ENCODE peak calls at places on chromosomes 4 and X, in five cellular contexts. I is GM04504, J is Right ventricle myocardium superior, L is fibroblast of the aortic adventitia, C is iPS DF 6.9. Z is an unnamed sample.

GRCh38 chrX:9562851-9563250 is 98.0 kb downstream of the TBL1X start:
- DNase-seq in I (peak; percentile 47), J (peak; percentile 45), L (peak; percentile 74), C (no peak), Z (no peak)

GRCh38 chr4:142112451-142112850 is 476.1 kb downstream of the IL15 start:
- DNase-seq in I (no peak), J (no peak), L (no peak), C (no peak), Z (no peak)

GRCh38 chr4:41331224-41331623 is 74.5 kb downstream of the UCHL1 start:
- DNase-seq in I (no peak), J (no peak), L (peak; percentile 8), C (no peak), Z (no peak)

GRCh38 chrX:132652871-132653270 is 164.0 kb upstream of the MBNL3 start:
- DNase-seq in I (no peak), J (no peak), L (no peak), C (no peak), Z (no peak)

GRCh38 chrX:73822775-73823174 is 259.8 kb downstream of the CHIC1 start:
- DNase-seq in I (no peak), J (no peak), L (no peak), C (no peak), Z (no peak)

GRCh38 chr4:142961866-142962265 is 115.8 kb upstream of the INPP4B start:
- DNase-seq in I (no peak), J (no peak), L (no peak), C (no peak), Z (no peak)

GRCh38 chrX:30364229-30364628 is 55.0 kb upstream of the NR0B1 start:
- DNase-seq in I (no peak), J (no peak), L (no peak), C (no peak), Z (peak; percentile 81)

GRCh38 chrX:133911816-133912495 is 73.4 kb downstream of the GPC3 start:
- DNase-seq in I (no peak), J (no peak), L (no peak), C (no peak), Z (no peak)

GRCh38 chrX:68084765-68085164 is 348.5 kb downstream of the OPHN1 start:
- DNase-seq in I (peak; percentile 43), J (no peak), L (peak; percentile 80), C (no peak), Z (no peak)

GRCh38 chrX:107154787-107155620 is 36.4 kb upstream of the RBM41 start:
- DNase-seq in I (no peak), J (no peak), L (peak; percentile 2), C (no peak), Z (no peak)

GRCh38 chr4:97645437-97645836 is 497.8 kb downstream of the STPG2 start:
- DNase-seq in I (no peak), J (no peak), L (no peak), C (no peak), Z (no peak)

GRCh38 chr4:129094347-129094746 is 1.0 kb upstream of the SCLT1 start:
- DNase-seq in I (no peak), J (no peak), L (peak; percentile 2), C (no peak), Z (no peak)

GRCh38 chr4:146621-147020 is 22.3 kb downstream of the ZNF718 start:
- DNase-seq in I (no peak), J (no peak), L (no peak), C (no peak), Z (no peak)

GRCh38 chr4:184664445-184665210 is 15.1 kb downstream of the PRIMPOL start:
- DNase-seq in I (no peak), J (no peak), L (no peak), C (no peak), Z (no peak)

GRCh38 chr4:83040269-83040668 is 5.3 kb downstream of the COPS4 start:
- DNase-seq in I (no peak), J (no peak), L (no peak), C (no peak), Z (no peak)

GRCh38 chr4:48899950-48900349 is 6.6 kb downstream of the OCIAD2 start:
- DNase-seq in I (no peak), J (no peak), L (peak; percentile 26), C (no peak), Z (no peak)

GRCh38 chr4:24799544-24800272 is 4.3 kb downstream of the SOD3 start:
- DNase-seq in I (no peak), J (no peak), L (no peak), C (no peak), Z (no peak)

GRCh38 chrX:111896148-111896547 is 20.2 kb downstream of the TRPC5OS start:
- DNase-seq in I (no peak), J (no peak), L (no peak), C (no peak), Z (no peak)

GRCh38 chr4:138398297-138398696 is 156.1 kb upstream of the SLC7A11 start:
- DNase-seq in I (no peak), J (no peak), L (peak; percentile 8), C (peak; percentile 75), Z (no peak)

GRCh38 chr4:6245246-6246169 is 24.1 kb upstream of the WFS1 start:
- DNase-seq in I (no peak), J (no peak), L (no peak), C (no peak), Z (no peak)

GRCh38 chrX:40403757-40404156 is 177.0 kb upstream of the ATP6AP2 start:
- DNase-seq in I (no peak), J (no peak), L (no peak), C (no peak), Z (no peak)

GRCh38 chr4:176238819-176239218 is 30.2 kb downstream of the ASB5 start:
- DNase-seq in I (no peak), J (no peak), L (peak; percentile 67), C (no peak), Z (no peak)

GRCh38 chr4:174563399-174563798 is 41.1 kb upstream of the HPGD start:
- DNase-seq in I (no peak), J (no peak), L (no peak), C (no peak), Z (no peak)

GRCh38 chrX:48580662-48581061 is 6.4 kb downstream of the RBM3 start:
- DNase-seq in I (no peak), J (no peak), L (no peak), C (no peak), Z (no peak)

GRCh38 chr4:134518574-134519217 is 317.1 kb upstream of the PABPC4L start:
- DNase-seq in I (no peak), J (no peak), L (no peak), C (no peak), Z (no peak)

Z was measured in SHP77.